ENCODE peak calls at places on chromosomes 12 and 14, in six cellular contexts. J, R, B, H, Y and Z are unnamed samples. For H3K4me1, the result is how much of the 10 kb centered on the place peaks cover.

GRCh38 chr12:2354151-2354991 is 301.6 kb downstream of the CACNA1C start:
- DNase-seq in H (no peak), B (no peak), Y (no peak), R (peak), J (no peak), Z (no peak)

GRCh38 chr12:10235761-10236631 is 23.3 kb downstream of the GABARAPL1 start:
- DNase-seq in R (no peak), B (no peak), J (no peak), H (no peak), Y (peak), Z (peak)

GRCh38 chr12:70290126-70290525 is 46.9 kb downstream of the CNOT2 start:
- DNase-seq in R (no peak), J (no peak), H (no peak), Y (no peak), B (no peak), Z (no peak)

GRCh38 chr12:115640929-115641328 is 636.6 kb downstream of the MED13L start:
- DNase-seq in R (no peak), H (no peak), B (no peak), J (no peak), Y (peak), Z (no peak)

GRCh38 chr14:28603606-28604005 is 163.0 kb upstream of the FOXG1 start:
- DNase-seq in R (no peak), B (no peak), H (no peak), Y (peak), J (no peak), Z (no peak)

GRCh38 chr12:79911889-79912656 is 22.8 kb downstream of the PPP1R12A start:
- DNase-seq in B (no peak), H (no peak), R (no peak), J (no peak), Y (peak), Z (no peak)

GRCh38 chr12:20125259-20125919 is 242.9 kb upstream of the PDE3A start:
- DNase-seq in H (no peak), B (no peak), R (no peak), Y (no peak), J (no peak), Z (no peak)

GRCh38 chr12:107384645-107385044 is 291.3 kb upstream of the CRY1 start:
- DNase-seq in H (no peak), Y (no peak), J (no peak), B (no peak), R (no peak), Z (no peak)

GRCh38 chr12:2386566-2386965 is 333.8 kb downstream of the CACNA1C start:
- DNase-seq in Y (no peak), R (peak), H (no peak), B (no peak), J (no peak), Z (no peak)

GRCh38 chr12:120086801-120087621 is 29.5 kb downstream of the RAB35 start:
- DNase-seq in Y (peak), R (peak), B (peak), H (peak), J (peak), Z (peak)

GRCh38 chr12:49367381-49368239 is at the start of gene SPATS2:
- DNase-seq in Y (no peak), J (peak), R (peak), H (no peak), B (peak), Z (no peak)

GRCh38 chr12:53867216-53868012 is 71.2 kb upstream of the HOXC13 start:
- DNase-seq in Y (peak), R (peak), B (no peak), J (no peak), H (no peak), Z (peak)

GRCh38 chr12:54133663-54134375 is 55.0 kb downstream of the SMUG1 start:
- DNase-seq in J (no peak), H (no peak), B (no peak), Y (no peak), R (no peak), Z (no peak)

GRCh38 chr12:118357327-118358007 is 15.2 kb downstream of the TAOK3 start:
- DNase-seq in R (no peak), B (no peak), H (peak), J (peak), Y (peak), Z (peak)

GRCh38 chr12:124500232-124501079 is 67.0 kb downstream of the NCOR2 start:
- DNase-seq in J (no peak), R (peak), Y (peak), H (no peak), B (peak), Z (peak)

DNA sequence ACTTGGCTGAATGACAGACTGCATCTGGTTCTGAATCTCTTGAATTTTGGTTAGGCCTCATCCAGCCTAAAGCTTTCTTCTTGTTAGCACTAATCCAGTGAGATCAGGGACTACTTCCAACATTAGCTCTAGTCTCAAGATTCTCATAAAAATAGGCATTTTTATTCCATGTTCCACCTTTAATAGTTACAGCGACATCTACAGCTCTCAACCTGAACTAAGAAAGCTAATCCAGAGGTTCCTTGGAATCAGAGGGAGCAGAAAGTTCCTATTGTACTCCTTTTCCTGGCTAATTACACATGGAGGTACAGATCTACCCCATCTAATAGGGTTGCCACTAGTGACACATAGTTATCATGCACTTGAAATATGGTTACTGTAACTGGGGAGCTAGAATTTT is 391.9 kb downstream of the RMST start:
- DNase-seq in Y (peak), J (no peak), H (no peak), B (no peak), R (no peak), Z (no peak)
- H3K4me3 ChIP-seq in Y (no peak), J (no peak), H (no peak), B (no peak), R (no peak), Z (no peak)

GRCh38 chr14:103023881-103024473 is 33.4 kb downstream of the CDC42BPB start:
- DNase-seq in R (no peak), H (no peak), B (peak), Y (peak), J (peak), Z (no peak)
- H3K27ac ChIP-seq in R (peak), H (peak), B (peak), Y (peak), J (peak), Z (no peak)

DNA sequence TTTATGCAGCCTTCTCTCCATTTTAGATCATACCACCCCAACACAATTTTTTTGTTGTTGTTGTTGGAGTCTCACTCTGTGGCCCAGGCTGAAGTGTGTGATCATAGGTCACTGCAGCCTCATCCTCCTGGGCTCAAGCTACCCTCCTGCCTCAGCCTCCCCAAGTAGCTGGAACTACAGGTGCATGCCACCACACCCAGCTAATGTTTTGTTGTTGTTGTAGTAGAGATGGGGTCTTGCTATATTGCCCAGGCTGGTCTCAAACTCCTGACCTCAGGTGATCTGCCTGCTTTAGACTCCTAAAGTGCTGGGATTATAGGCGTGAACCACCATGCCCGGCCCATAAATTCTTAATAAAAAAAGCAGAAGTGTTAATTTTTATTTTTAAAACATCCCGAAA is 111.6 kb downstream of the PLXNC1 start:
- DNase-seq in H (no peak), R (no peak), Y (no peak), B (no peak), J (no peak), Z (no peak)
- H3K4me1 ChIP-seq in H (under half), R (under half), Y (under half), B (under half), J (under half), Z (under half)

DNA sequence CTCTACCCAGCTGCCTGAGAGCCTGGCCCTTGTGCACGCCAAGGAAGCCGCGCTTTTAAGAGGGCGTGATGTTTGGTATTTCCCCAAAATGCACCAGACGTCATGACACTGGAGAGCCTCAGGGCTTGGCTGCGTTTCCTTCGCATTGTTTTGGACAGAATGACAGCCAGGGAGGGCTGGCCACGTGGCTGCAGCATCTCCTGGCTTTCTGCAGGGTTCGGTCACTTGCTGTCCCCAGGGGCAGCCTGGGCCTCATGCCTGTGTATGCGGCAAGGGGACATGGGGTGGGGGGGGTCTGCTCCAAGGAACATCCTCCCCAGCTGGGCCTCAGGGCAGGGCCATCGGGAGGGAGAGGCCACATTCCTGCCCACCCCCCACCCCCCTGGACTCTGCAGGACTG is 16.2 kb upstream of the NUDT14 start:
- DNase-seq in Y (peak), H (no peak), R (no peak), B (peak), J (peak), Z (no peak)
- H3K4me3 ChIP-seq in Y (no peak), H (no peak), R (no peak), B (no peak), J (peak), Z (no peak)

DNA sequence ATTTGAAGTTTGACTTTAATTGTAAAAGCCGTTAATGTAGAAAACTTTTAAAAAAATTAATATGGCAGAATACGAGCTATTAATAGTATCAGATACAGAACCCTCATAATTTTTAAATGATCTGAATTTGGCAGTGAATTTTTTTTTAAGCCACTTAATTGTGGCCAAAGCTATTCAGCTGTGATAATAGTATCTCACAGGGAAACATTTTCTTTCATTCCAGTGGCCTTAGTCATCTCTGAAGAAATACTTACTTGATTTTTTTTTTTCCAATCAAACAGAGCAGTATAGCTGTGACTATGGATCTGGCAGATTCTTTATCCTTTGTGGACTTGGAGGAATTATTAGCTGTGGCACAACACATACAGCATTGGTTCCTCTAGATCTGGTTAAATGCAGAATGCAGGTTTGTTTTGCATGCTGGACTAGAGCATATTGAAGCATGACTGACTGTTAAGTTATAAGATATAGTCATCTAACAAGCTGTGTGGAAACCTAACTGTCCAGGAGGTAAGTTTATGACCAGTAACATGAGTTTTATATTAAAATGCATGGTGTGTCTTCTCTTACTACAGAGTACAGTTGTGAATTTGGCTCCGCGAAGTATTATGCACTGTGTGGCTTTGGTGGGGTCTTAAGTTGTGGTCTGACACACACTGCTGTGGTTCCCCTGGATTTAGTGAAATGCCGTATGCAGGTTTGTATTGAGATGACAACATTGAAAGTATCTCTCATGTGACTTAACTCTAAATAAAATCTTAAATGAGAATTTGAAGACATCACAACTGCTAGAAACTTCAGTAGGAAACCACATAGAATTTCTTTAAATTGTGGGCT is 1.9 kb downstream of the SLC25A3 start:
- DNase-seq in R (peak), B (no peak), J (no peak), Y (peak), H (no peak), Z (no peak)
- H3K27ac ChIP-seq in R (no peak), B (peak), J (peak), Y (no peak), H (peak), Z (no peak)